ENCODE peak calls at places on chromosomes 16 and 17, in five cellular contexts. Y is GM23248, J is neural progenitor cell, K is OCI-LY7, V is hepatocyte. R is an unnamed sample.
A peak's percentile ranks its signal among the peaks of the same experiment; 100 is the strongest.

GRCh38 chr16:1347286-1347855 is 4.3 kb downstream of the TSR3 start:
- DNase-seq in Y (no peak), J (no peak), K (no peak), V (no peak), R (no peak)

GRCh38 chr16:47644166-47644565 is 183.0 kb downstream of the PHKB start:
- DNase-seq in Y (peak; percentile 78), J (no peak), K (no peak), V (no peak), R (no peak)

GRCh38 chr17:81844887-81845286 is 10.0 kb upstream of the PPP1R27 start:
- DNase-seq in Y (no peak), J (no peak), K (no peak), V (no peak), R (no peak)

GRCh38 chr17:81049372-81049911 is 14.5 kb downstream of the BAIAP2 start:
- DNase-seq in Y (no peak), J (no peak), K (no peak), V (no peak), R (no peak)

GRCh38 chr17:17236295-17237025 is 508 bp downstream of the FLCN start:
- DNase-seq in Y (peak; percentile 82), J (peak; percentile 43), K (no peak), V (peak; percentile 52), R (no peak)

GRCh38 chr16:68889508-68890150 is 46.3 kb downstream of the TANGO6 start:
- DNase-seq in Y (no peak), J (no peak), K (no peak), V (no peak), R (no peak)

GRCh38 chr16:12617401-12617819 is 186.3 kb downstream of the CPPED1 start:
- DNase-seq in Y (no peak), J (no peak), K (no peak), V (no peak), R (no peak)

GRCh38 chr16:49855280-49855821 is 561 bp downstream of the ZNF423 start:
- DNase-seq in Y (peak; percentile 68), J (peak; percentile 96), K (peak; percentile 65), V (peak; percentile 94), R (peak; percentile 83)

GRCh38 chr17:69331746-69332145 is 4.8 kb upstream of the ABCA5 start:
- DNase-seq in Y (no peak), J (no peak), K (no peak), V (no peak), R (no peak)

GRCh38 chr16:54482892-54483574 is 196.4 kb upstream of the IRX3 start:
- DNase-seq in Y (no peak), J (no peak), K (no peak), V (no peak), R (peak; percentile 59)

GRCh38 chr16:89574681-89575246 is 794 bp upstream of the CPNE7 start:
- DNase-seq in Y (peak; percentile 93), J (peak; percentile 93), K (peak; percentile 61), V (peak; percentile 88), R (no peak)

GRCh38 chr17:77734371-77735050 is 224.0 kb upstream of the TNRC6C start:
- DNase-seq in Y (peak; percentile 64), J (peak; percentile 76), K (no peak), V (peak; percentile 91), R (peak; percentile 99)

GRCh38 chr17:62704381-62704971 is 77.0 kb downstream of the MRC2 start:
- DNase-seq in Y (peak; percentile 53), J (no peak), K (no peak), V (peak; percentile 69), R (no peak)

GRCh38 chr16:59878479-59878878 is 1144.4 kb upstream of the GOT2 start:
- DNase-seq in Y (peak; percentile 30), J (no peak), K (no peak), V (peak; percentile 15), R (no peak)

GRCh38 chr16:67249178-67249759 is 490 bp downstream of the SLC9A5 start:
- DNase-seq in Y (peak; percentile 45), J (no peak), K (no peak), V (no peak), R (no peak)

GRCh38 chr17:75995385-75995925 is 5.2 kb upstream of the CDK3 start:
- DNase-seq in Y (no peak), J (no peak), K (no peak), V (no peak), R (no peak)

GRCh38 chr16:381788-382717 is at the start of gene PGAP6:
- DNase-seq in Y (peak; percentile 84), J (peak; percentile 84), K (peak; percentile 83), V (peak; percentile 89), R (peak; percentile 97)

GRCh38 chr17:59160203-59161025 is 4.9 kb downstream of the PRR11 start:
- DNase-seq in Y (no peak), J (no peak), K (no peak), V (no peak), R (no peak)

GRCh38 chr17:83203073-83203471 is 123.7 kb downstream of the METRNL start:
- DNase-seq in Y (peak; percentile 99), J (no peak), K (no peak), V (peak; percentile 53), R (no peak)

GRCh38 chr17:42387663-42388380 is 420 bp downstream of the STAT3 start:
- DNase-seq in Y (peak; percentile 59), J (peak; percentile 68), K (peak; percentile 34), V (peak; percentile 39), R (peak; percentile 26)

GRCh38 chr17:45371414-45372324 is 54.8 kb upstream of the MAP3K14 start:
- DNase-seq in Y (peak; percentile 98), J (peak; percentile 92), K (no peak), V (peak; percentile 95), R (peak; percentile 78)
- TF ChIP-seq EZH2phosphoT487 in Y (no peak), J (peak; percentile 27), K (no peak), V (no peak), R (no peak)

DNA sequence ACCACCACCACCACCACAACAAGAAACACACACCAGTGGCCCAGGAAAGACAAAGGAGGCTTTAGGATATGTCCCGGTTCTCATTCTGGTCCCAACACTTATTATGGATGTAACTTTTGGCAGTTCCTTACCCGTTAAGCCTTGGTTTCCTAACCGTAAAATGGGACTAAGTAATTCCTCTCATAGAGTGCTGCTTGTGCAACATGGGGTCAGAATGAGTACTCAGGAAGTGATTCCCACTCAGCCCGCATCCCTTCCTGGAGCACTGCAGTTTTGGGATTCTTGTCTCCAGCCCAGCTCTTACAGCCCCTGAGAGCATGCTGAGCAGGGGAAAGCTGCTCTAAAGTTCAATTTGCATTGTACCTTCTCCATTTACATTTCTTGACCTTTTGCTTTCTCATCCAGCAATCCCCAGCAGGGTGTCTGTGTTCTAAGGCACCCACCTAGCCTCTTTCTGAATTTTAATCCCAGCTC is 262.6 kb downstream of the PRKCA start:
- DNase-seq in Y (peak; percentile 45), J (peak; percentile 50), K (no peak), V (no peak), R (no peak)
- TF ChIP-seq EZH2phosphoT487 in Y (no peak), J (no peak), K (no peak), V (no peak), R (no peak)

GRCh38 chr16:83744521-83744981 is 63.2 kb upstream of the HSBP1 start:
- DNase-seq in Y (peak; percentile 53), J (no peak), K (no peak), V (peak; percentile 57), R (no peak)
- TF ChIP-seq EZH2phosphoT487 in Y (no peak), J (no peak), K (no peak), V (no peak), R (no peak)

GRCh38 chr17:36879599-36880255 is 57.5 kb upstream of the LHX1 start:
- DNase-seq in Y (no peak), J (peak; percentile 54), K (no peak), V (no peak), R (no peak)
- TF ChIP-seq EZH2phosphoT487 in Y (no peak), J (no peak), K (no peak), V (no peak), R (no peak)

GRCh38 chr17:45229681-45230409 is 8.2 kb downstream of the FMNL1 start:
- DNase-seq in Y (peak; percentile 27), J (no peak), K (no peak), V (no peak), R (no peak)

GRCh38 chr17:45230787-45231480 is 9.2 kb downstream of the FMNL1 start:
- DNase-seq in Y (peak; percentile 85), J (no peak), K (no peak), V (no peak), R (peak; percentile 77)

GRCh38 chr17:45230410-45230786 is 8.7 kb downstream of the FMNL1 start:
- DNase-seq in Y (no peak), J (no peak), K (no peak), V (no peak), R (no peak)

GRCh38 chr17:45232514-45233422 is 11.1 kb downstream of the FMNL1 start:
- DNase-seq in Y (no peak), J (no peak), K (no peak), V (no peak), R (no peak)

DNA sequence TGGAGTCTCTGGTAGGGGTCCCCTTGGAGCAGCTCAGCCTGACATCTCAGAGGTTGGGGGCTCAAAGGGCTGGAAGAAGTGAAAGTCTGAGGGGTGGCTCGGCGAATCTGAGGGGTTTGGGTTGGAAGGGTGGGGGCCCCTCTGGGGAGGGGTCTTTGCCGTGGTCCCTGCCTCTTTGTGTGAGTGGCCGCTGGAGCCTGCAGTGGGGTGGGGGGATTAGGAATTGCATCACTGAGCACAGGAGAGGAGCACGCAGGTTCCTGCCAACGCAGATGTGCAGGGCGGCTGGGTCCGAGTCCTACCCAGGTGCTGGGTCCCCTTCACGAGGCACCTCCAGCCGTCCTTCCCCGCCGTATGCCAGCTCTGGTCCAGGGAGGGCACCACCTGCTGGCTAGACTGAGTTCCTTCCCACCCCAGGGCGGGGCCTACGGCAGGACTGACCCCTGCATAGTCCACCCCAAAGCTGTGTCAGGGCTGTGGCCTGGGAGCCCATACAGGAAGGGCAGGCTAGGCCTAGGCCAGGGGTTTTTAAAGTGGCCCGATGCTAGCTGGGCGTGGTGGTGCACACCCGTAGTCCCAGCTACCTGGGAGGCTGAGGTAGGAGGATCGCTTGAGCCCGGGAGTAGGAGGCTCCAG is 9.9 kb downstream of the FMNL1 start:
- DNase-seq in Y (no peak), J (peak; percentile 68), K (peak; percentile 51), V (no peak), R (peak; percentile 76)
- TF ChIP-seq EZH2phosphoT487 in Y (no peak), J (no peak), K (no peak), V (no peak), R (no peak)

GRCh38 chr16:84893849-84894599 is 74.2 kb downstream of the CRISPLD2 start:
- DNase-seq in Y (no peak), J (no peak), K (peak; percentile 81), V (no peak), R (no peak)
- TF ChIP-seq EZH2phosphoT487 in Y (no peak), J (no peak), K (no peak), V (no peak), R (no peak)